ENCODE peak calls at places on chromosomes 11 and 22, in four cellular contexts. Z is C1 segment of cervical spinal cord, B is SW480, U is coronary artery. F is an unnamed sample.

GRCh38 chr11:128548655-128549255 is 38.6 kb downstream of the ETS1 start:
- DNase-seq in B (no peak), Z (no peak), U (no peak), F (no peak)

GRCh38 chr22:42919199-42919598 is 62.1 kb upstream of the ARFGAP3 start:
- DNase-seq in B (peak; percentile 23), U (no peak), Z (no peak), F (peak; percentile 39)

GRCh38 chr11:2097356-2097997 is 41.7 kb downstream of the IGF2 start:
- DNase-seq in B (peak; percentile 42), U (no peak), Z (no peak), F (no peak)

GRCh38 chr11:73267122-73267846 is 4.9 kb upstream of the P2RY6 start:
- DNase-seq in U (peak; percentile 62), B (no peak), Z (no peak), F (no peak)

GRCh38 chr22:49199224-49199623 is 628.4 kb downstream of the BRD1 start:
- DNase-seq in Z (no peak), B (no peak), U (peak; percentile 40), F (no peak)

GRCh38 chr11:119421351-119421750 is 1.6 kb downstream of the THY1 start:
- DNase-seq in Z (no peak), B (no peak), U (no peak), F (no peak)

GRCh38 chr22:43440103-43440387 is 28.2 kb downstream of the MPPED1 start:
- DNase-seq in B (no peak), Z (no peak), U (no peak), F (no peak)

GRCh38 chr22:46706060-46706459 is 32.0 kb downstream of the CERK start:
- DNase-seq in B (no peak), Z (no peak), U (no peak), F (no peak)

GRCh38 chr22:32219030-32219429 is 14.2 kb upstream of the RFPL2 start:
- DNase-seq in B (no peak), U (no peak), Z (no peak), F (no peak)

GRCh38 chr11:120354779-120355178 is 18.6 kb downstream of the ARHGEF12 start:
- DNase-seq in B (no peak), Z (no peak), U (no peak), F (no peak)

GRCh38 chr22:41596776-41597634 is 7.4 kb upstream of the PMM1 start:
- DNase-seq in B (peak; percentile 36), U (peak; percentile 73), Z (no peak), F (peak; percentile 20)

GRCh38 chr22:37544955-37545702 is 15.2 kb upstream of the CDC42EP1 start:
- DNase-seq in U (no peak), B (peak; percentile 68), Z (peak; percentile 16), F (peak; percentile 56)